ENCODE peak calls at places on chromosomes 5 and 9, in eight cellular contexts. J is IMR-90, C is HepG2, V is uterus, T is ovary, L is esophagus muscularis mucosa, W is upper lobe of left lung, I is tibial nerve. G is an unnamed sample. For H3K27me3, the result is how much of the 10 kb centered on the place peaks cover.

GRCh38 chr9:37337301-37337905 is 85.1 kb upstream of the GRHPR start:
- DNase-seq in J (no peak), C (no peak), V (no peak), T (no peak), L (no peak), W (no peak), I (no peak), G (no peak)

GRCh38 chr5:88879724-88880123 is 3.3 kb downstream of the MEF2C start:
- DNase-seq in J (no peak), C (no peak), V (no peak), T (no peak), L (no peak), W (no peak), I (no peak), G (no peak)

GRCh38 chr5:16934669-16935068 is 1.4 kb downstream of the MYO10 start:
- DNase-seq in J (peak), C (no peak), V (no peak), T (no peak), L (no peak), W (no peak), I (no peak), G (peak)

GRCh38 chr5:893711-894110 is 1.0 kb downstream of the TRIP13 start:
- DNase-seq in J (no peak), C (no peak), V (no peak), T (no peak), L (no peak), W (no peak), I (no peak), G (no peak)

GRCh38 chr5:143001764-143002351 is 231.7 kb downstream of the ARHGAP26 start:
- DNase-seq in J (peak), C (no peak), V (no peak), T (no peak), L (no peak), W (no peak), I (no peak), G (no peak)

GRCh38 chr5:134070648-134070978 is 43.9 kb upstream of the TCF7 start:
- DNase-seq in J (peak), C (no peak), V (no peak), T (no peak), L (no peak), W (no peak), I (no peak), G (no peak)

GRCh38 chr5:14208071-14209021 is 65.2 kb downstream of the TRIO start:
- DNase-seq in J (peak), C (peak), V (no peak), T (peak), L (no peak), W (no peak), I (no peak), G (no peak)

GRCh38 chr5:74851026-74851425 is 15.2 kb downstream of the FAM169A start:
- DNase-seq in J (no peak), C (no peak), V (no peak), T (no peak), L (no peak), W (no peak), I (no peak), G (no peak)

GRCh38 chr9:129023036-129023907 is 4.9 kb downstream of the SH3GLB2 start:
- DNase-seq in J (peak), C (no peak), V (peak), T (peak), L (no peak), W (no peak), I (no peak), G (no peak)

DNA sequence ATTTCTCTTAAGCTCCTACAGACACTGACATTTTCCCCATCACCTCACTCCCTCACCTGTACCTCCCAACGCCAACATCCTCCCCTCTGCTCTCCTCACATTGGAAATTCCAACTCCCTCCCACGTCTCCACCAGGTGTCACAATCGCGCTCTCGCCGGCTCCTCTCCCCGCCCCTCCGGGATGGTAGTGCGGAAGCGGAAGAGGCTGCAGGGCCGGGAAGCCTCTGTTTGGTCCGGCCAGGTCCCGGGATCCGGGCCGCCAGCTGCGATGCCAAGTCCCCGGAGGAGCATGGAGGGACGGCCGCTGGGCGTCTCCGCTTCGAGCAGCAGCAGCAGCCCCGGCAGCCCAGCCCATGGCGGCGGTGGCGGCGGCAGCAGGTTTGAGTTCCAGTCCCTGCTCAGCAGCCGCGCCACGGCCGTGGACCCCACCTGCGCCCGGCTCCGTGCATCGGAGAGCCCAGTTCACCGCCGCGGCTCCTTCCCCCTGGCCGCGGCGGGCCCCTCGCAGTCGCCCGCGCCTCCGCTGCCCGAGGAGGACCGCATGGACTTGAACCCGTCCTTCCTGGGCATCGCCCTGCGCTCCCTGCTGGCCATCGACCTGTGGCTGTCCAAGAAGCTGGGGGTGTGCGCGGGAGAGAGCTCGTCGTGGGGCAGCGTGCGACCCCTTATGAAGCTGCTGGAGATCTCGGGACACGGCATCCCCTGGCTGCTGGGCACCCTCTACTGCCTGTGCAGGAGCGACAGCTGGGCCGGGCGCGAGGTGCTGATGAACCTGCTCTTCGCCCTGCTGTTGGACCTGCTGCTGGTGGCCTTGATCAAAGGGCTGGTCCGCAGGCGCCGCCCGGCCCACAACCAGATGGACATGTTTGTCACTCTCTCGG is at the start of gene PLPP6:
- DNase-seq in J (peak), C (peak), V (peak), T (peak), L (peak), W (peak), I (peak), G (peak)
- TF ChIP-seq POLR2A in J (peak), C (peak), V (peak), T (peak), L (peak), W (peak), I (peak), G (peak)

DNA sequence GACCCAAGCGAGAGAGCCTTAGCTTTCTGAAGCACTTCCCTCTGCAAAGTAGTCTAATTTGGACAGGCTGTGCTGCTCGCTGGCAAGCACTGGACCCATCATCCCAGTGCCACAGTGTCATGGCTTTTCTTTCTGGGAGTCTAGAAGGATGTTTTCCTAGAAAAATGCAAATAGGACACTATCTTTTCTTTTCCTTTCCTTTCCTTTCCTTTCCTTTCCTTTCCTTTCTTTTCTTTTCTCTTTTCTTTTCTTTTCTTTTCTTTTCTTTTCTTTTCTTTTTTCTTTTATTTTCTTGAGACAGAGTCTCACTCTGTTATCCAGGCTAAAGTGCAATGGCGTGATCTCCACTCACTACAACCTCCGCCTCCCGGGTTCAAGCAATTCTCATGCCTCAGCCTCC is 149.8 kb upstream of the SMIM23 start:
- DNase-seq in J (no peak), C (no peak), V (no peak), T (no peak), L (no peak), W (no peak), I (no peak), G (no peak)
- H3K4me3 ChIP-seq in J (no peak), C (no peak), V (no peak), T (no peak), L (no peak), W (no peak), I (no peak), G (no peak)

GRCh38 chr9:133205996-133206931 is 2.8 kb downstream of the OBP2B start:
- DNase-seq in J (no peak), C (no peak), V (no peak), T (no peak), L (no peak), W (no peak), I (no peak), G (no peak)

GRCh38 chr9:133207540-133208170 is 1.4 kb downstream of the OBP2B start:
- DNase-seq in J (no peak), C (no peak), V (no peak), T (no peak), L (no peak), W (no peak), I (no peak), G (no peak)

GRCh38 chr9:133207021-133207531 is 2.0 kb downstream of the OBP2B start:
- DNase-seq in J (no peak), C (no peak), V (no peak), T (no peak), L (no peak), W (no peak), I (no peak), G (no peak)

GRCh38 chr9:133210609-133211008 is 1.6 kb upstream of the OBP2B start:
- DNase-seq in J (no peak), C (no peak), V (no peak), T (no peak), L (no peak), W (no peak), I (no peak), G (no peak)

GRCh38 chr9:133210202-133210532 is 1.1 kb upstream of the OBP2B start:
- DNase-seq in J (no peak), C (peak), V (no peak), T (no peak), L (no peak), W (no peak), I (no peak), G (no peak)
- H3K27me3 ChIP-seq in J (under half), C (under half), V (under half), T (under half), L (under half), W (under half), I (under half), G (under half)

DNA sequence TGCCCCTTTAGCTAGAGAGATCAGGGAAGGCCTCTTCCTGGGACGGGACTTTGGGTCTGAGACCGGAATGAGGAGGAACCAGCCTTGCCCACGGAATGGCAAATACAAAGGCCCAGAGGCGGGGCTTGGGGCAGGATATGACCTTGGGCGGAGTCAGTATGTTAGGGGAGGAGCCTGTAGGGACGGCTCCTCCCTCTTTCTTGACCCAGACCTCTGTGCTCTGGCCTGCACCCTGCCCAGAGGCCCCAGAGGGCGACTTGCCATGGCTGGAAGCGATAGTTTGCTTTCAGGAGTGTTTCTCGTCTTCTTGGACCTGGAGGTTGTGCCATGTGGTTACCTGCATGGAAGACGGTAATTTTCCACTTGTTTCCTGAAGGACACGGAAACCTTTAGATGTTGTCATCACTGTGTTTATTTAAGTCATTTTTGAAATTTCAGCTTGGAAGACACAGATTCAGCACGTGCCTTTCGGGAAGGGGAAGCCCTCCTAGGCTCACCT is 85.6 kb downstream of the DAB2IP start:
- DNase-seq in J (no peak), C (peak), V (no peak), T (peak), L (no peak), W (peak), I (peak), G (no peak)
- TF ChIP-seq POLR2A in J (no peak), C (no peak), V (no peak), T (no peak), L (no peak), W (peak), I (no peak), G (no peak)

DNA sequence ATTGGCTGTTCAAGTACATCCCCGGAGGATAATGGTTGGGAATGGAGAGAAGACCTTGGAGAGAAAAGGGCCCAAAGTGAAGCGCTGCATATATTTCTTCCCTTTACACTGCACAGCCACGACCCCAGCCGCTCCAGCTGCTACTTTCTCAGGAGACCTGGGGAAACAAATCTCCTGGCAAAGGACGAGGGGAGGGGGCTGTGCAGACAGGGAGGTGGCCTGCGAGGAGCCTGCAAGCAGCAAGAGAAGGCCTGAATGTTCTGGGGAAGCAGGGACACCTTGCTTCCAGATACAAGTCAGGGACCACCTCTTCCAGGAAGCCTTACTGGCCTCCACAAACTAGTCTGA is 739 bp upstream of the PDLIM4 start:
- DNase-seq in J (no peak), C (no peak), V (no peak), T (no peak), L (no peak), W (no peak), I (no peak), G (no peak)
- H3K4me3 ChIP-seq in J (no peak), C (peak), V (peak), T (peak), L (peak), W (peak), I (peak), G (no peak)

GRCh38 chr9:130933114-130934046 is 5.7 kb downstream of the FIBCD1 start:
- DNase-seq in J (peak), C (no peak), V (no peak), T (no peak), L (no peak), W (no peak), I (no peak), G (no peak)

GRCh38 chr9:130930132-130930803 is 8.8 kb downstream of the FIBCD1 start:
- DNase-seq in J (no peak), C (no peak), V (no peak), T (no peak), L (no peak), W (no peak), I (no peak), G (no peak)

GRCh38 chr9:130930804-130931349 is 8.2 kb downstream of the FIBCD1 start:
- DNase-seq in J (no peak), C (no peak), V (no peak), T (no peak), L (no peak), W (no peak), I (no peak), G (no peak)

GRCh38 chr9:130932220-130933069 is 6.6 kb downstream of the FIBCD1 start:
- DNase-seq in J (peak), C (no peak), V (no peak), T (no peak), L (no peak), W (no peak), I (no peak), G (no peak)

GRCh38 chr9:130931508-130932150 is 7.4 kb downstream of the FIBCD1 start:
- DNase-seq in J (no peak), C (no peak), V (no peak), T (no peak), L (no peak), W (no peak), I (no peak), G (peak)
- H3K27me3 ChIP-seq in J (under half), C (half or more), V (under half), T (under half), L (under half), W (under half), I (under half), G (under half)

GRCh38 chr9:98191615-98192502 is 578 bp downstream of the CORO2A start:
- DNase-seq in J (no peak), C (no peak), V (no peak), T (no peak), L (no peak), W (peak), I (no peak), G (peak)
- TF ChIP-seq POLR2A in J (no peak), C (no peak), V (no peak), T (no peak), L (no peak), W (no peak), I (no peak), G (no peak)

DNA sequence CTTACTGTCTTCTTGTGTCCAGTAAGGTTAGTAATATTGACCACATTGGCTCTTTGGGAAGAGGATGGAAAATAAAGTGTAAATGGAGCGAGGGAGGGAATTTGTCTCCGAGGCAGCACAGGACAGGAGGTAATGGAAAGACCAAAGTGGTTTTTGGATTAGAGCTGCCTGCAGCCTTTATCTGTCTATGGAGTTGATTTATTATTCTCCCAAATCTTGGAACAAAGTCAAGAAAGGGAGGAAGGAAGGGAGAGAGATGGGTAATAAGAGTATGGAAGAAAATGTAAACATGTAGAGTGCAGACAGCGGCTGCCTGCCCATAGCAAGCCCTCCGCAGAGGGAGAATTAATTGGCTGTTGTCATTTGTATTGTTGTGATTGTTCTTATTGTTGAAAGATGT is 15.7 kb downstream of the KCNIP1 start:
- DNase-seq in J (no peak), C (no peak), V (no peak), T (no peak), L (no peak), W (no peak), I (no peak), G (no peak)
- H3K4me3 ChIP-seq in J (no peak), C (no peak), V (no peak), T (no peak), L (no peak), W (no peak), I (no peak), G (no peak)

GRCh38 chr9:133577463-133578112 is 31.6 kb downstream of the FAM163B start:
- DNase-seq in J (no peak), C (no peak), V (no peak), T (no peak), L (no peak), W (no peak), I (no peak), G (no peak)

GRCh38 chr9:133576591-133577462 is 32.4 kb downstream of the FAM163B start:
- DNase-seq in J (peak), C (no peak), V (peak), T (peak), L (no peak), W (no peak), I (no peak), G (no peak)

GRCh38 chr9:133574791-133575672 is 34.2 kb downstream of the FAM163B start:
- DNase-seq in J (no peak), C (no peak), V (no peak), T (no peak), L (no peak), W (no peak), I (no peak), G (no peak)

GRCh38 chr9:133573791-133574515 is 35.2 kb downstream of the FAM163B start:
- DNase-seq in J (no peak), C (no peak), V (no peak), T (no peak), L (no peak), W (no peak), I (no peak), G (no peak)

GRCh38 chr9:133575673-133576590 is 33.3 kb downstream of the FAM163B start:
- DNase-seq in J (no peak), C (no peak), V (no peak), T (no peak), L (no peak), W (no peak), I (no peak), G (no peak)
- H3K27me3 ChIP-seq in J (under half), C (half or more), V (under half), T (under half), L (under half), W (under half), I (under half), G (under half)

GRCh38 chr5:173689713-173690360 is 73.4 kb upstream of the BOD1 start:
- DNase-seq in J (no peak), C (peak), V (no peak), T (no peak), L (no peak), W (no peak), I (no peak), G (no peak)
- TF ChIP-seq POLR2A in J (no peak), C (no peak), V (no peak), T (no peak), L (no peak), W (no peak), I (no peak), G (no peak)